ENCODE peak calls at places on chromosomes 3 and 15, in seven cellular contexts. One of them, this sample, is unnamed.

GRCh38 chr15:75201609-75202250 is at the start of gene C15orf39:
- DNase-seq in GM12892: peak
- DNase-seq in MM.1S: peak
- DNase-seq in cardiac fibroblast: peak
- DNase-seq in sigmoid colon: peak
- DNase-seq in T47D: peak
- DNase-seq in naive B cell: peak
- DNase-seq in this sample: peak

GRCh38 chr3:185823280-185824044 is 1.4 kb downstream of the IGF2BP2 start:
- DNase-seq in cardiac fibroblast: peak
- DNase-seq in T47D: peak
- DNase-seq in MM.1S: peak
- DNase-seq in sigmoid colon: peak
- DNase-seq in GM12892: peak
- DNase-seq in naive B cell: peak
- DNase-seq in this sample: peak

GRCh38 chr3:8458711-8459110 is 42.9 kb upstream of the LMCD1 start:
- DNase-seq in cardiac fibroblast: peak
- DNase-seq in naive B cell: no peak
- DNase-seq in GM12892: no peak
- DNase-seq in T47D: no peak
- DNase-seq in sigmoid colon: no peak
- DNase-seq in MM.1S: no peak
- DNase-seq in this sample: no peak

GRCh38 chr3:89246326-89246725 is 138.9 kb downstream of the EPHA3 start:
- DNase-seq in T47D: no peak
- DNase-seq in GM12892: no peak
- DNase-seq in sigmoid colon: no peak
- DNase-seq in cardiac fibroblast: no peak
- DNase-seq in MM.1S: no peak
- DNase-seq in naive B cell: no peak
- DNase-seq in this sample: peak

GRCh38 chr15:77002954-77003912 is 8.3 kb downstream of the PSTPIP1 start:
- DNase-seq in naive B cell: peak
- DNase-seq in MM.1S: peak
- DNase-seq in sigmoid colon: peak
- DNase-seq in cardiac fibroblast: no peak
- DNase-seq in GM12892: no peak
- DNase-seq in T47D: no peak
- DNase-seq in this sample: peak

GRCh38 chr3:172203522-172204258 is 164.3 kb downstream of the FNDC3B start:
- DNase-seq in cardiac fibroblast: no peak
- DNase-seq in T47D: peak
- DNase-seq in sigmoid colon: no peak
- DNase-seq in MM.1S: no peak
- DNase-seq in GM12892: no peak
- DNase-seq in naive B cell: no peak
- DNase-seq in this sample: no peak

GRCh38 chr15:81280696-81281095 is 43.2 kb downstream of the STARD5 start:
- DNase-seq in MM.1S: no peak
- DNase-seq in cardiac fibroblast: no peak
- DNase-seq in naive B cell: no peak
- DNase-seq in T47D: no peak
- DNase-seq in sigmoid colon: no peak
- DNase-seq in GM12892: no peak
- DNase-seq in this sample: no peak

GRCh38 chr3:116927918-116928317 is 218.3 kb downstream of the TUSC7 start:
- DNase-seq in cardiac fibroblast: no peak
- DNase-seq in MM.1S: no peak
- DNase-seq in sigmoid colon: no peak
- DNase-seq in naive B cell: no peak
- DNase-seq in T47D: no peak
- DNase-seq in GM12892: no peak
- DNase-seq in this sample: no peak

GRCh38 chr3:125322166-125322565 is 53.0 kb downstream of the ZNF148 start:
- DNase-seq in cardiac fibroblast: no peak
- DNase-seq in T47D: no peak
- DNase-seq in GM12892: no peak
- DNase-seq in sigmoid colon: no peak
- DNase-seq in naive B cell: no peak
- DNase-seq in MM.1S: no peak
- DNase-seq in this sample: no peak

GRCh38 chr15:80599359-80599758 is 95.8 kb upstream of the ABHD17C start:
- DNase-seq in cardiac fibroblast: peak
- DNase-seq in sigmoid colon: no peak
- DNase-seq in naive B cell: no peak
- DNase-seq in GM12892: no peak
- DNase-seq in T47D: no peak
- DNase-seq in MM.1S: no peak
- DNase-seq in this sample: no peak

GRCh38 chr3:185153170-185153733 is 392 bp upstream of the C3orf70 start:
- DNase-seq in T47D: no peak
- DNase-seq in MM.1S: no peak
- DNase-seq in naive B cell: no peak
- DNase-seq in GM12892: peak
- DNase-seq in cardiac fibroblast: no peak
- DNase-seq in sigmoid colon: no peak
- DNase-seq in this sample: no peak

GRCh38 chr3:138230525-138230924 is 43.4 kb downstream of the ARMC8 start:
- DNase-seq in GM12892: no peak
- DNase-seq in sigmoid colon: no peak
- DNase-seq in cardiac fibroblast: peak
- DNase-seq in MM.1S: no peak
- DNase-seq in naive B cell: no peak
- DNase-seq in T47D: no peak
- DNase-seq in this sample: no peak

GRCh38 chr3:85785766-85786165 is 827.0 kb downstream of the CADM2 start:
- DNase-seq in naive B cell: no peak
- DNase-seq in MM.1S: no peak
- DNase-seq in GM12892: no peak
- DNase-seq in T47D: no peak
- DNase-seq in sigmoid colon: no peak
- DNase-seq in cardiac fibroblast: peak
- DNase-seq in this sample: no peak

GRCh38 chr3:32045091-32045964 is 61.1 kb upstream of the GPD1L start:
- DNase-seq in naive B cell: no peak
- DNase-seq in T47D: no peak
- DNase-seq in GM12892: no peak
- DNase-seq in sigmoid colon: no peak
- DNase-seq in MM.1S: no peak
- DNase-seq in cardiac fibroblast: peak
- DNase-seq in this sample: no peak

GRCh38 chr3:148882288-148882687 is 17.2 kb downstream of the CPA3 start:
- DNase-seq in T47D: no peak
- DNase-seq in naive B cell: no peak
- DNase-seq in MM.1S: no peak
- DNase-seq in GM12892: no peak
- DNase-seq in cardiac fibroblast: peak
- DNase-seq in sigmoid colon: no peak
- DNase-seq in this sample: no peak

GRCh38 chr15:99909914-99910313 is 176.7 kb upstream of the LYSMD4 start:
- DNase-seq in T47D: peak
- DNase-seq in cardiac fibroblast: no peak
- DNase-seq in naive B cell: no peak
- DNase-seq in sigmoid colon: no peak
- DNase-seq in GM12892: no peak
- DNase-seq in MM.1S: no peak
- DNase-seq in this sample: peak

GRCh38 chr3:101379695-101380376 is 59.5 kb upstream of the IMPG2 start:
- DNase-seq in naive B cell: peak
- DNase-seq in GM12892: no peak
- DNase-seq in T47D: no peak
- DNase-seq in sigmoid colon: no peak
- DNase-seq in MM.1S: peak
- DNase-seq in cardiac fibroblast: no peak
- DNase-seq in this sample: peak

GRCh38 chr3:141845407-141846049 is 30.9 kb upstream of the ATP1B3 start:
- DNase-seq in cardiac fibroblast: no peak
- DNase-seq in MM.1S: no peak
- DNase-seq in sigmoid colon: no peak
- DNase-seq in naive B cell: no peak
- DNase-seq in GM12892: no peak
- DNase-seq in T47D: no peak
- DNase-seq in this sample: peak

GRCh38 chr3:73056365-73057150 is 4.9 kb upstream of the EBLN2 start:
- DNase-seq in sigmoid colon: no peak
- DNase-seq in MM.1S: peak
- DNase-seq in naive B cell: peak
- DNase-seq in cardiac fibroblast: peak
- DNase-seq in T47D: no peak
- DNase-seq in GM12892: no peak
- DNase-seq in this sample: peak

GRCh38 chr3:80060664-80061063 is 292.9 kb upstream of the ROBO1 start:
- DNase-seq in T47D: no peak
- DNase-seq in cardiac fibroblast: peak
- DNase-seq in MM.1S: no peak
- DNase-seq in naive B cell: no peak
- DNase-seq in sigmoid colon: no peak
- DNase-seq in GM12892: no peak
- DNase-seq in this sample: no peak

GRCh38 chr3:184717608-184717995 is 5.7 kb upstream of the MAGEF1 start:
- DNase-seq in sigmoid colon: no peak
- DNase-seq in GM12892: no peak
- DNase-seq in MM.1S: no peak
- DNase-seq in naive B cell: no peak
- DNase-seq in T47D: no peak
- DNase-seq in cardiac fibroblast: no peak
- DNase-seq in this sample: no peak

GRCh38 chr15:39685999-39686613 is 96.5 kb downstream of the FSIP1 start:
- DNase-seq in sigmoid colon: no peak
- DNase-seq in naive B cell: peak
- DNase-seq in cardiac fibroblast: peak
- DNase-seq in T47D: peak
- DNase-seq in GM12892: no peak
- DNase-seq in MM.1S: peak
- DNase-seq in this sample: peak

GRCh38 chr3:14725015-14725431 is 50.1 kb downstream of the C3orf20 start:
- DNase-seq in cardiac fibroblast: peak
- DNase-seq in GM12892: no peak
- DNase-seq in sigmoid colon: peak
- DNase-seq in naive B cell: no peak
- DNase-seq in MM.1S: no peak
- DNase-seq in T47D: no peak
- DNase-seq in this sample: no peak

GRCh38 chr3:180492047-180492446 is 109.9 kb upstream of the TTC14 start:
- DNase-seq in GM12892: no peak
- DNase-seq in cardiac fibroblast: no peak
- DNase-seq in naive B cell: no peak
- DNase-seq in sigmoid colon: no peak
- DNase-seq in MM.1S: no peak
- DNase-seq in T47D: no peak
- DNase-seq in this sample: no peak

GRCh38 chr15:34883042-34883441 is 86.5 kb downstream of the AQR start:
- DNase-seq in naive B cell: no peak
- DNase-seq in T47D: no peak
- DNase-seq in GM12892: no peak
- DNase-seq in sigmoid colon: no peak
- DNase-seq in MM.1S: no peak
- DNase-seq in cardiac fibroblast: no peak
- DNase-seq in this sample: no peak

GRCh38 chr15:85614059-85614458 is 180.7 kb downstream of the KLHL25 start:
- DNase-seq in naive B cell: no peak
- DNase-seq in MM.1S: no peak
- DNase-seq in cardiac fibroblast: peak
- DNase-seq in T47D: no peak
- DNase-seq in GM12892: no peak
- DNase-seq in sigmoid colon: no peak
- DNase-seq in this sample: no peak

GRCh38 chr3:161035711-161036110 is 69.4 kb downstream of the B3GALNT1 start:
- DNase-seq in T47D: no peak
- DNase-seq in sigmoid colon: no peak
- DNase-seq in cardiac fibroblast: peak
- DNase-seq in MM.1S: no peak
- DNase-seq in GM12892: no peak
- DNase-seq in naive B cell: no peak
- DNase-seq in this sample: no peak

GRCh38 chr3:56762718-56763117 is 39.0 kb downstream of the ARHGEF3 start:
- DNase-seq in MM.1S: no peak
- DNase-seq in T47D: no peak
- DNase-seq in naive B cell: no peak
- DNase-seq in sigmoid colon: no peak
- DNase-seq in cardiac fibroblast: no peak
- DNase-seq in GM12892: no peak
- DNase-seq in this sample: no peak

GRCh38 chr15:62287066-62287857 is 122.2 kb upstream of the C2CD4B start:
- DNase-seq in naive B cell: no peak
- DNase-seq in GM12892: no peak
- DNase-seq in cardiac fibroblast: peak
- DNase-seq in sigmoid colon: no peak
- DNase-seq in T47D: no peak
- DNase-seq in MM.1S: no peak
- DNase-seq in this sample: no peak

GRCh38 chr3:126257174-126257573 is 76.8 kb upstream of the ALDH1L1 start:
- DNase-seq in cardiac fibroblast: no peak
- DNase-seq in naive B cell: no peak
- DNase-seq in MM.1S: no peak
- DNase-seq in GM12892: no peak
- DNase-seq in T47D: no peak
- DNase-seq in sigmoid colon: no peak
- DNase-seq in this sample: no peak

GRCh38 chr3:21464745-21465144 is 286.3 kb downstream of the ZNF385D start:
- DNase-seq in GM12892: no peak
- DNase-seq in cardiac fibroblast: no peak
- DNase-seq in MM.1S: no peak
- DNase-seq in naive B cell: no peak
- DNase-seq in sigmoid colon: peak
- DNase-seq in T47D: no peak
- DNase-seq in this sample: no peak

GRCh38 chr3:48847586-48848423 is at the start of gene PRKAR2A:
- DNase-seq in sigmoid colon: peak
- DNase-seq in naive B cell: peak
- DNase-seq in T47D: peak
- DNase-seq in GM12892: peak
- DNase-seq in MM.1S: peak
- DNase-seq in cardiac fibroblast: peak
- DNase-seq in this sample: peak

GRCh38 chr15:69398541-69398940 is 15.6 kb upstream of the KIF23 start:
- DNase-seq in cardiac fibroblast: peak
- DNase-seq in MM.1S: no peak
- DNase-seq in naive B cell: no peak
- DNase-seq in T47D: no peak
- DNase-seq in GM12892: no peak
- DNase-seq in sigmoid colon: no peak
- DNase-seq in this sample: no peak

This sample was measured in NAMALWA.